ENCODE peak calls at places on chromosomes 2 and 18, in four cellular contexts. One of them, this sample, is unnamed. For H3K4me1, the result is how much of the 10 kb centered on the place peaks cover.

GRCh38 chr2:30267576-30267975 is 36.2 kb downstream of the LBH start:
- DNase-seq in ascending aorta: no peak
- DNase-seq in sigmoid colon: no peak
- DNase-seq in left ventricle myocardium inferior: no peak
- DNase-seq in this sample: no peak

GRCh38 chr2:164420787-164421186 is 200.5 kb downstream of the GRB14 start:
- DNase-seq in sigmoid colon: no peak
- DNase-seq in ascending aorta: no peak
- DNase-seq in left ventricle myocardium inferior: no peak
- DNase-seq in this sample: no peak

GRCh38 chr18:49839012-49839411 is 25.7 kb upstream of the ACAA2 start:
- DNase-seq in ascending aorta: no peak
- DNase-seq in left ventricle myocardium inferior: no peak
- DNase-seq in sigmoid colon: no peak
- DNase-seq in this sample: peak

GRCh38 chr2:226795281-226796011 is 4.2 kb downstream of the IRS1 start:
- DNase-seq in left ventricle myocardium inferior: no peak
- DNase-seq in sigmoid colon: peak
- DNase-seq in ascending aorta: no peak
- DNase-seq in this sample: no peak

GRCh38 chr2:197209274-197209673 is 101.3 kb downstream of the ANKRD44 start:
- DNase-seq in sigmoid colon: no peak
- DNase-seq in left ventricle myocardium inferior: no peak
- DNase-seq in ascending aorta: no peak
- DNase-seq in this sample: no peak

GRCh38 chr2:52844701-52845423 is 922.7 kb upstream of the CHAC2 start:
- DNase-seq in ascending aorta: no peak
- DNase-seq in sigmoid colon: no peak
- DNase-seq in left ventricle myocardium inferior: no peak
- DNase-seq in this sample: no peak

GRCh38 chr2:211144078-211144477 is 587.7 kb downstream of the CPS1 start:
- DNase-seq in sigmoid colon: no peak
- DNase-seq in ascending aorta: no peak
- DNase-seq in left ventricle myocardium inferior: no peak
- DNase-seq in this sample: no peak

GRCh38 chr2:160703648-160704585 is 210.3 kb upstream of the RBMS1 start:
- DNase-seq in ascending aorta: no peak
- DNase-seq in sigmoid colon: no peak
- DNase-seq in left ventricle myocardium inferior: no peak
- DNase-seq in this sample: no peak

GRCh38 chr2:112661656-112662305 is 16.0 kb downstream of the SLC20A1 start:
- DNase-seq in sigmoid colon: no peak
- DNase-seq in ascending aorta: no peak
- DNase-seq in left ventricle myocardium inferior: no peak
- DNase-seq in this sample: no peak

GRCh38 chr2:45862843-45863242 is 211.4 kb downstream of the PRKCE start:
- DNase-seq in sigmoid colon: no peak
- DNase-seq in left ventricle myocardium inferior: no peak
- DNase-seq in ascending aorta: no peak
- DNase-seq in this sample: no peak

GRCh38 chr18:79814373-79814772 is 16.6 kb downstream of the KCNG2 start:
- DNase-seq in sigmoid colon: no peak
- DNase-seq in left ventricle myocardium inferior: no peak
- DNase-seq in ascending aorta: no peak
- DNase-seq in this sample: no peak

GRCh38 chr2:159285929-159286708 is at the start of gene WDSUB1:
- DNase-seq in ascending aorta: no peak
- DNase-seq in sigmoid colon: peak
- DNase-seq in left ventricle myocardium inferior: peak
- DNase-seq in this sample: peak

DNA sequence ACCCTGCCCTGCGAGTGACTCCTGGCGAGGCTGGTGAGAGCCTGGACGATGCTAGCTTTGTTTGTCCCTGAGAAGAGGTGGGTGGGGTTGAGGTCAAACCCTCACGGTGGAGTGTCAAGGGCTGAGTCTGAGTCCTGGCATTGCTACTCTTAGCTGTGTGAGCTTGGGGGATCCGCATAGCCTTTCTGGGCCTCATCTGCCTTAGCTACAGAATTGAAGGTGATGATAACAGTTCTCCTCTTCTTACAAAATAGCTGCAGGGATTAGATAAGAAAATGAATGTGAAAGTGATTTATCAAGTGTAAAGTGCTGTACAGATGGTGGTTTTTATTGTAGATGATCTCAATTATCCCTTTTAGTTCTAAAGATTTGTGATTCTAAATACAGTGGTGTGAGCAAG is 144.6 kb downstream of the LPIN1 start:
- DNase-seq in left ventricle myocardium inferior: no peak
- DNase-seq in ascending aorta: no peak
- DNase-seq in sigmoid colon: no peak
- DNase-seq in this sample: no peak
- H3K4me1 ChIP-seq in left ventricle myocardium inferior: under half
- H3K4me1 ChIP-seq in ascending aorta: under half
- H3K4me1 ChIP-seq in sigmoid colon: under half
- H3K4me1 ChIP-seq in this sample: under half

DNA sequence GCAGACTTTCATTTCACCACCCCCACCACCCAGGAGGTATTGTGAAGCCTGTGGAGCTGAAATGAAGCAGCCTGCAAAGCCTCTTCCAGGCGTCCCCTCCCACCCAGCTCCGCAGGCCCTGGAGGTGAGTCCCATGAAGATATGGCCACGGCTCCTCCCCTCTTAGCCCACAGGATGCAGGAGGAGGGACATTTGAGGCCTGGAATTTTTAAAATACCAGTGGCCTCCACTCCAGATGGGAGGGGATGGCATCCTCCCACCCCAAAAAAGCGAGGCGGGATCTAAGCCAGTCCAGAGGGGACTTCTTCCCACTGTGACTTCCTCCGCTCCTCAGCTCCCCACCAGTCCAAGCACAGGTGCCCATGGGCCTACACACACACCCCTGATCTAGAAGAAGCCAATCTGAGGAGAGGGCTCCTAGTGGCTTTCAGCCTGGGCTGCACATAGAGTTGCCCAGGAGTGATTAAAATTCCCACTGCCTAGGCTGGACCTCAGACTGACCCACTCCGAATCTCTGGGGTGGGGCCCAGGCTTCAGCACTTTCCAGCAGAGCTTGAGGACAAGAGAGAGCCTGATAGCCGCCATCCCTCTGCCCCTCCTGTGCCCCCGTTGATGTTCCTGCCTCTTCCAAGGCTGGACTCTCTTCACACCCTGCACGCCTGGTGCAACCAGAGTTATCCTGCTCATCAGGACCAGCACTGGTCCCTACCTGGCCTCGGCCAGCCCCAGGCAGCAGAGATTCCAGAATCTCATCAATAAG is 206.9 kb downstream of the TNS1 start:
- DNase-seq in left ventricle myocardium inferior: no peak
- DNase-seq in ascending aorta: no peak
- DNase-seq in sigmoid colon: peak
- DNase-seq in this sample: peak
- H3K4me1 ChIP-seq in left ventricle myocardium inferior: half or more
- H3K4me1 ChIP-seq in ascending aorta: under half
- H3K4me1 ChIP-seq in sigmoid colon: under half
- H3K4me1 ChIP-seq in this sample: under half

DNA sequence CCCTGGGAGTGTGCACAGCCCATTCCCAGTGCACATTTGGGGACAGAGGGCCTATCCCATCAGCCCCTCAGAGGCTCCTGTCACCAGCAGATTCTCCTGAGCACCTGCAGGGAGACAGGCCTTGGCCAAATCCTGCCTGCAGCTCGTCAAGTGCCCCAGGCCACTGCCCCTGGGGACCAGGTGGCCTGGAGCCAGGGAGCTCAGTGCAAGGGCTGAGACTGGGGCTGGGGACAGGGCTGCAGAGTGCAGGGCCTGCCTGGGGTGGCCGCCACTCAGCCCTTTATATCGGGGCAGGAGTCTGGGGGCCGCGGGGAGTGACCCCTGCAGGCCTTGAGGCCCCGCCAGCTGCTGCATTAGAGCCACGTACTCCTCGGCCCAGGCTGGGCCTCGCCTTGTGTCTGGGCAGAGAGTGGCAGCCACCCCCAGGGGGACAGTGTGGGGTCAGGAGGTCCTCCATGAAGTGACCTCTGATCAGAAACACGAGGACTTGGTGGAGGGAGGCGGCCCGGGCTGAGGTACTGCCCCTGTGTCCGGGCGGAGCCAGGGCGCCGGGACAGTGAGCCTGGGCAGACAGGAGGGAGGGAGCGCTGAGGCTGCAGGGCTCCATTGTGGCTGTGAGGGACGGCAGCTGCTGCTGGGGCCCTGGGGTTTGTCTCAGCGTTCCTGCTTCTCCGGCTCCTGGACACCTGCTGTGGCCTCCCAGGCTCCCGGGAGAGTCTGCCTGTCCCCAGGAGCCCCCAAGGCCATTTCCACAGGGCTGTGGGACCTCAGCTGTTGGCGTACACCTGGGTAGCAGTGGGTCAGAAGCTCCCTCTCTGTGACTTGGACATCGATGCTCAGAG is 24.2 kb downstream of the GPC1 start:
- DNase-seq in left ventricle myocardium inferior: peak
- DNase-seq in sigmoid colon: peak
- DNase-seq in ascending aorta: no peak
- DNase-seq in this sample: no peak
- H3K4me1 ChIP-seq in left ventricle myocardium inferior: under half
- H3K4me1 ChIP-seq in sigmoid colon: under half
- H3K4me1 ChIP-seq in ascending aorta: under half
- H3K4me1 ChIP-seq in this sample: under half

GRCh38 chr2:64639691-64640090 is 14.0 kb downstream of the SERTAD2 start:
- DNase-seq in left ventricle myocardium inferior: no peak
- DNase-seq in sigmoid colon: no peak
- DNase-seq in ascending aorta: no peak
- DNase-seq in this sample: no peak

GRCh38 chr2:64640153-64641044 is 13.3 kb downstream of the SERTAD2 start:
- DNase-seq in left ventricle myocardium inferior: no peak
- DNase-seq in sigmoid colon: no peak
- DNase-seq in ascending aorta: no peak
- DNase-seq in this sample: no peak

GRCh38 chr2:64643838-64644219 is 9.9 kb downstream of the SERTAD2 start:
- DNase-seq in ascending aorta: no peak
- DNase-seq in left ventricle myocardium inferior: no peak
- DNase-seq in sigmoid colon: no peak
- DNase-seq in this sample: no peak

GRCh38 chr2:64644240-64645013 is 9.3 kb downstream of the SERTAD2 start:
- DNase-seq in sigmoid colon: peak
- DNase-seq in left ventricle myocardium inferior: peak
- DNase-seq in ascending aorta: no peak
- DNase-seq in this sample: no peak

DNA sequence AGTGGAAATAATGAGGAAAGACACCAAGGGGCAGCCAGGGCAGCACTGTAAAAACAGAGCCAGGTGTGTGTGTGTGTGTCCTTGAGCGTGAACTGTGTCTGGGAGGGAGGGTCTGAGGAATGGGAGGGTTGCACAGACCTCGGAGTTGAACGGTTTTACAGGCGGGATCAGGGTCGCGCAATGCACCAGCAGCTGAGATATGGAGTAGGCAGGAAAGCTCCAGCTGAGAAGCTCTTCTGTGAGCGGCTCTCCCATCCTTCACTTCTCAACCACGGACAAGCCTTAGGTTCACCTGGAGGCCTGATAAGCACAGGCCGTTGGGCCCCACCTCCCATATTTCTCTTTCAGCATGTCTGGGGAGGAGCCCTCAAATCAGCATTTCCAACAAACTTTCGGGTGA is 12.1 kb downstream of the SERTAD2 start:
- DNase-seq in ascending aorta: no peak
- DNase-seq in left ventricle myocardium inferior: no peak
- DNase-seq in sigmoid colon: no peak
- DNase-seq in this sample: no peak
- H3K4me1 ChIP-seq in ascending aorta: under half
- H3K4me1 ChIP-seq in left ventricle myocardium inferior: half or more
- H3K4me1 ChIP-seq in sigmoid colon: under half
- H3K4me1 ChIP-seq in this sample: half or more

GRCh38 chr2:231615058-231615671 is 22.5 kb downstream of the TEX44 start:
- DNase-seq in sigmoid colon: peak
- DNase-seq in left ventricle myocardium inferior: no peak
- DNase-seq in ascending aorta: no peak
- DNase-seq in this sample: no peak

GRCh38 chr2:231612199-231613053 is 19.8 kb downstream of the TEX44 start:
- DNase-seq in ascending aorta: peak
- DNase-seq in left ventricle myocardium inferior: peak
- DNase-seq in sigmoid colon: peak
- DNase-seq in this sample: peak

GRCh38 chr2:231614559-231615057 is 21.9 kb downstream of the TEX44 start:
- DNase-seq in left ventricle myocardium inferior: peak
- DNase-seq in sigmoid colon: no peak
- DNase-seq in ascending aorta: no peak
- DNase-seq in this sample: no peak

GRCh38 chr2:231613054-231613654 is 20.5 kb downstream of the TEX44 start:
- DNase-seq in sigmoid colon: peak
- DNase-seq in left ventricle myocardium inferior: peak
- DNase-seq in ascending aorta: no peak
- DNase-seq in this sample: no peak

DNA sequence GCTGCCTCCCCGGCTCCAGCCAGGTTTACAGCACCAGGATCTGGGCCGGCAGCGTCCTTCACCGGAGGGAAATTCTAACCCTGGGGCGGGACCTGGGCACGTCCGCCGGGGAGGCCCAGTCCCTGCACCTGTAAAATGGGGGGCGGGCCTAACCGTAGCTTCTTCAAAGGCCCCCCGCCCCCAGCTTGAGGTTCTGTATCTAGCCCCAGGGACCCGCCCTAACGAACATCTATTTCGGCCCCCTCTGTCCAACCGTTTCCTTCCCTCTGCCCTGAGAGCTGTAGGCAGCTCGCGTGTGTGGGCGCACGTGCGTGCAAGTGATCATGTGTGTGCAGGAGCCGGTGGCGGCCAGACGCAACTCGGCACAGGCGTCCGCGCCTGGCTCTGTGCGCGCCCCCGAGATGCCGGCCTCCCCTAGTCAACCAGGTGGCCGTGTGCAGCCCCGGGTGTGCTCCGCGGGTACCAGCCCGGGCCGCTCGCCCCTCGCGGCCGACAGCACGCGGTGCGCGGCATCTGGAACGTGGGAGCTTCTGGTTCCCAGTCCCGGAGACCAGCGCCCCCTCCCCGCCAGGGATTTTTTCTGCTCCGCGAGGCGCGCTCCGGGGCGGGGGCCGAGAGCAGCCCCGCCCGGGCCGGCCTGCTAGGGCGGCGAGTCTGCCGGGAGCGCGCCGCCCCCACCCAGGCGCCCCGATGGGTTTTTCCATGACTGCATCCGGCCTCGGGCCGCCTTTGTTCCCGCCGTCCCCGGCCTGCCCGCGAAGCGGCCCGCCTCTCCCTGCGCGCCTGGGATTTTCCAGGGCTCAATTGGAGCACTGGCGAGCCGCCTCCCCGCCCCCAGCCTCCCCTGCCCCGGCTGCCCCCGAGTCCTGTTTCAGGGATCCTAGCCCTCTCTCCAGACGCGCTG is 21.2 kb downstream of the TEX44 start:
- DNase-seq in ascending aorta: peak
- DNase-seq in sigmoid colon: peak
- DNase-seq in left ventricle myocardium inferior: peak
- DNase-seq in this sample: peak
- H3K4me1 ChIP-seq in ascending aorta: under half
- H3K4me1 ChIP-seq in sigmoid colon: half or more
- H3K4me1 ChIP-seq in left ventricle myocardium inferior: half or more
- H3K4me1 ChIP-seq in this sample: under half

GRCh38 chr2:238358763-238359162 is 38.4 kb downstream of the TRAF3IP1 start:
- DNase-seq in sigmoid colon: no peak
- DNase-seq in ascending aorta: no peak
- DNase-seq in left ventricle myocardium inferior: no peak
- DNase-seq in this sample: peak

GRCh38 chr2:238361877-238362276 is 41.6 kb downstream of the TRAF3IP1 start:
- DNase-seq in ascending aorta: no peak
- DNase-seq in left ventricle myocardium inferior: no peak
- DNase-seq in sigmoid colon: no peak
- DNase-seq in this sample: no peak

GRCh38 chr2:238362611-238363010 is 42.3 kb downstream of the TRAF3IP1 start:
- DNase-seq in ascending aorta: no peak
- DNase-seq in sigmoid colon: no peak
- DNase-seq in left ventricle myocardium inferior: no peak
- DNase-seq in this sample: no peak

GRCh38 chr2:238359403-238359802 is 39.1 kb downstream of the TRAF3IP1 start:
- DNase-seq in ascending aorta: no peak
- DNase-seq in sigmoid colon: no peak
- DNase-seq in left ventricle myocardium inferior: no peak
- DNase-seq in this sample: no peak
- H3K4me1 ChIP-seq in ascending aorta: under half
- H3K4me1 ChIP-seq in sigmoid colon: under half
- H3K4me1 ChIP-seq in left ventricle myocardium inferior: under half
- H3K4me1 ChIP-seq in this sample: under half

This sample was measured in esophagus muscularis mucosa.